ENCODE peak calls at places on chromosome 15, in four cellular contexts. B is activated CD8-positive, alpha-beta T cell treated with anti-CD3 and anti-CD28 coated beads for 36 hours; D is GM18507; G is left lung. F is an unnamed sample.

GRCh38 chr15:82298520-82298919 is 35.9 kb downstream of the SAXO2 start:
- DNase-seq in B (peak; percentile 77), D (no peak), G (no peak), F (peak; percentile 47)

GRCh38 chr15:77515613-77516012 is 94.9 kb downstream of the HMG20A start:
- DNase-seq in B (no peak), D (no peak), G (no peak), F (no peak)

GRCh38 chr15:62791694-62792093 is 250.9 kb upstream of the TPM1 start:
- DNase-seq in B (no peak), D (no peak), G (no peak), F (no peak)

GRCh38 chr15:64001148-64001547 is 45.1 kb downstream of the DAPK2 start:
- DNase-seq in B (no peak), D (no peak), G (no peak), F (no peak)

GRCh38 chr15:60582370-60583036 is 103.6 kb upstream of the ICE2 start:
- DNase-seq in B (peak; percentile 70), D (no peak), G (no peak), F (peak; percentile 88)

GRCh38 chr15:99956820-99957641 is 223.8 kb upstream of the LYSMD4 start:
- DNase-seq in B (no peak), D (no peak), G (peak; percentile 24), F (no peak)

GRCh38 chr15:42964476-42964875 is 43.9 kb upstream of the TTBK2 start:
- DNase-seq in B (no peak), D (no peak), G (no peak), F (no peak)

GRCh38 chr15:59340325-59340724 is 32.3 kb downstream of the MYO1E start:
- DNase-seq in B (no peak), D (no peak), G (no peak), F (no peak)

GRCh38 chr15:58444658-58445332 is 13.0 kb downstream of the LIPC start:
- DNase-seq in B (no peak), D (no peak), G (no peak), F (no peak)

GRCh38 chr15:92115834-92116233 is 262.3 kb downstream of the SLCO3A1 start:
- DNase-seq in B (no peak), D (no peak), G (no peak), F (no peak)

GRCh38 chr15:49225572-49226281 is 55.7 kb downstream of the GALK2 start:
- DNase-seq in B (no peak), D (no peak), G (no peak), F (no peak)

GRCh38 chr15:48796930-48797329 is 13.9 kb downstream of the CEP152 start:
- DNase-seq in B (no peak), D (no peak), G (no peak), F (peak; percentile 14)

GRCh38 chr15:70355275-70355795 is 257.6 kb upstream of the TLE3 start:
- DNase-seq in B (no peak), D (no peak), G (no peak), F (peak; percentile 12)

GRCh38 chr15:74724570-74725240 is 623 bp downstream of the CYP1A1 start:
- DNase-seq in B (no peak), D (no peak), G (no peak), F (no peak)

GRCh38 chr15:71892335-71892734 is 82.0 kb downstream of the NR2E3 start:
- DNase-seq in B (no peak), D (no peak), G (no peak), F (no peak)

GRCh38 chr15:70147178-70147760 is 49.6 kb upstream of the TLE3 start:
- DNase-seq in B (no peak), D (no peak), G (no peak), F (no peak)

GRCh38 chr15:20353966-20354883 is 187.4 kb downstream of the GOLGA6L6 start:
- DNase-seq in B (no peak), D (no peak), G (no peak), F (no peak)

GRCh38 chr15:49624046-49624445 is 3.2 kb downstream of the DTWD1 start:
- DNase-seq in B (no peak), D (no peak), G (no peak), F (no peak)

GRCh38 chr15:101723161-101723873 is 956 bp downstream of the TARS3 start:
- DNase-seq in B (peak; percentile 80), D (peak; percentile 12), G (no peak), F (peak; percentile 83)

GRCh38 chr15:41494922-41495735 is 1.5 kb downstream of the ITPKA start:
- DNase-seq in B (peak; percentile 64), D (no peak), G (no peak), F (peak; percentile 45)

GRCh38 chr15:32732574-32733157 is 14.9 kb downstream of the GREM1 start:
- DNase-seq in B (no peak), D (no peak), G (no peak), F (no peak)

GRCh38 chr15:26867199-26868007 is 541 bp downstream of the GABRA5 start:
- DNase-seq in B (no peak), D (no peak), G (no peak), F (no peak)

GRCh38 chr15:63880744-63881143 is 47.0 kb upstream of the HERC1 start:
- DNase-seq in B (no peak), D (no peak), G (no peak), F (peak; percentile 82)

GRCh38 chr15:88995449-88995848 is 82.3 kb upstream of the MFGE8 start:
- DNase-seq in B (no peak), D (no peak), G (no peak), F (no peak)

GRCh38 chr15:33022629-33023028 is 171.9 kb downstream of the FMN1 start:
- DNase-seq in B (no peak), D (no peak), G (peak; percentile 79), F (no peak)

GRCh38 chr15:40925495-40925862 is 3.7 kb upstream of the DLL4 start:
- DNase-seq in B (no peak), D (no peak), G (no peak), F (no peak)

GRCh38 chr15:76310470-76311070 is 699 bp downstream of the ETFA start:
- DNase-seq in B (peak; percentile 26), D (no peak), G (no peak), F (peak; percentile 33)

GRCh38 chr15:29233566-29233965 is 36.1 kb downstream of the NSMCE3 start:
- DNase-seq in B (no peak), D (no peak), G (no peak), F (no peak)

GRCh38 chr15:49620174-49620573 is 444 bp downstream of the FAM227B start:
- DNase-seq in B (no peak), D (no peak), G (no peak), F (peak; percentile 11)

GRCh38 chr15:33584797-33585196 is 274.0 kb downstream of the RYR3 start:
- DNase-seq in B (no peak), D (no peak), G (no peak), F (no peak)

GRCh38 chr15:65264877-65265430 is 21.7 kb downstream of the PARP16 start:
- DNase-seq in B (no peak), D (no peak), G (no peak), F (no peak)

GRCh38 chr15:59094077-59094476 is 10.9 kb upstream of the CCNB2 start:
- DNase-seq in B (no peak), D (no peak), G (no peak), F (no peak)

GRCh38 chr15:66462630-66463029 is 34.9 kb downstream of the SNAPC5 start:
- DNase-seq in B (no peak), D (no peak), G (no peak), F (no peak)

GRCh38 chr15:62109457-62109856 is 42.7 kb downstream of the C2CD4A start:
- DNase-seq in B (no peak), D (no peak), G (no peak), F (no peak)

GRCh38 chr15:80531388-80532184 is 127.4 kb downstream of the ARNT2 start:
- DNase-seq in B (no peak), D (no peak), G (no peak), F (no peak)

GRCh38 chr15:92665100-92665555 is 9.6 kb upstream of the FAM174B start:
- DNase-seq in B (no peak), D (no peak), G (no peak), F (peak; percentile 46)

GRCh38 chr15:22925875-22926274 is 54.3 kb downstream of the CYFIP1 start:
- DNase-seq in B (no peak), D (no peak), G (no peak), F (no peak)

GRCh38 chr15:59250249-59250648 is 43.6 kb downstream of the LDHAL6B start:
- DNase-seq in B (no peak), D (no peak), G (no peak), F (no peak)